ENCODE peak calls at places on chromosome 1, in four cellular contexts. O, Z, H and G are unnamed samples.
A peak's percentile ranks its signal among the peaks of the same experiment; 100 is the strongest.

GRCh38 chr1:13828454-13829151 is 128.6 kb downstream of the PRDM2 start:
- DNase-seq in O (peak; percentile 88), Z (no peak), H (no peak), G (no peak)

GRCh38 chr1:25642710-25643109 is 26.1 kb downstream of the MAN1C1 start:
- DNase-seq in O (no peak), Z (no peak), H (no peak), G (peak; percentile 20)

GRCh38 chr1:70864302-70864701 is 183.3 kb downstream of the PTGER3 start:
- DNase-seq in O (no peak), Z (no peak), H (no peak), G (no peak)

GRCh38 chr1:47578026-47578861 is 140.4 kb downstream of the FOXD2 start:
- DNase-seq in O (peak; percentile 40), Z (no peak), H (peak; percentile 33), G (no peak)

GRCh38 chr1:59005491-59006308 is 221.9 kb upstream of the JUN start:
- DNase-seq in O (no peak), Z (no peak), H (no peak), G (no peak)

GRCh38 chr1:154155282-154155681 is 409 bp upstream of the NUP210L start:
- DNase-seq in O (no peak), Z (no peak), H (no peak), G (no peak)

GRCh38 chr1:165144757-165145397 is 211.6 kb downstream of the LMX1A start:
- DNase-seq in O (peak; percentile 49), Z (peak; percentile 40), H (peak; percentile 21), G (peak; percentile 80)

GRCh38 chr1:91699339-91699970 is 186.5 kb downstream of the TGFBR3 start:
- DNase-seq in O (no peak), Z (no peak), H (peak; percentile 27), G (no peak)

GRCh38 chr1:151371340-151371739 is 1.2 kb downstream of the SELENBP1 start:
- DNase-seq in O (peak; percentile 82), Z (peak; percentile 13), H (peak; percentile 66), G (no peak)

GRCh38 chr1:211735208-211736170 is 60.1 kb upstream of the NEK2 start:
- DNase-seq in O (peak; percentile 38), Z (peak; percentile 71), H (no peak), G (no peak)

GRCh38 chr1:111620412-111620971 is 903 bp downstream of the RAP1A start:
- DNase-seq in O (peak; percentile 65), Z (no peak), H (no peak), G (no peak)

GRCh38 chr1:5297878-5298239 is 643.5 kb downstream of the AJAP1 start:
- DNase-seq in O (no peak), Z (peak; percentile 31), H (no peak), G (no peak)

GRCh38 chr1:29197590-29197924 is 15.9 kb upstream of the SRSF4 start:
- DNase-seq in O (peak; percentile 52), Z (no peak), H (no peak), G (no peak)

GRCh38 chr1:55636691-55637090 is 421.5 kb upstream of the USP24 start:
- DNase-seq in O (no peak), Z (no peak), H (no peak), G (no peak)

GRCh38 chr1:218525451-218526197 is 180.5 kb downstream of the TGFB2 start:
- DNase-seq in O (no peak), Z (no peak), H (no peak), G (no peak)

GRCh38 chr1:196115641-196116040 is 492.6 kb downstream of the KCNT2 start:
- DNase-seq in O (no peak), Z (peak; percentile 46), H (peak; percentile 72), G (no peak)

GRCh38 chr1:183841950-183842816 is 37.3 kb downstream of the RGL1 start:
- DNase-seq in O (no peak), Z (no peak), H (peak; percentile 19), G (no peak)

GRCh38 chr1:11473635-11474034 is 5.3 kb upstream of the DISP3 start:
- DNase-seq in O (no peak), Z (no peak), H (no peak), G (no peak)

GRCh38 chr1:206717237-206717989 is 32.7 kb downstream of the MAPKAPK2 start:
- DNase-seq in O (no peak), Z (no peak), H (no peak), G (no peak)

GRCh38 chr1:95287825-95288224 is 53.8 kb downstream of the RWDD3 start:
- DNase-seq in O (no peak), Z (no peak), H (no peak), G (no peak)

GRCh38 chr1:55965981-55966461 is 613.3 kb downstream of the PLPP3 start:
- DNase-seq in O (no peak), Z (no peak), H (no peak), G (no peak)

GRCh38 chr1:55049914-55050278 is 10.5 kb downstream of the PCSK9 start:
- DNase-seq in O (no peak), Z (peak; percentile 30), H (peak; percentile 43), G (no peak)

GRCh38 chr1:42035830-42036604 is 117.2 kb upstream of the GUCA2B start:
- DNase-seq in O (peak; percentile 98), Z (peak; percentile 96), H (peak; percentile 98), G (peak; percentile 99)

GRCh38 chr1:42040159-42040558 is 113.1 kb upstream of the GUCA2B start:
- DNase-seq in O (no peak), Z (no peak), H (no peak), G (no peak)

GRCh38 chr1:42038261-42038660 is 114.9 kb upstream of the GUCA2B start:
- DNase-seq in O (no peak), Z (no peak), H (no peak), G (no peak)

GRCh38 chr1:42037586-42037985 is 115.6 kb upstream of the GUCA2B start:
- DNase-seq in O (no peak), Z (no peak), H (no peak), G (no peak)

GRCh38 chr1:42035205-42035829 is 116.6 kb upstream of the HIVEP3 start:
- DNase-seq in O (peak; percentile 50), Z (peak; percentile 64), H (peak; percentile 63), G (no peak)
- TF ChIP-seq CTCF in O (no peak), Z (peak; percentile 29), H (peak; percentile 57), G (peak; percentile 55)

GRCh38 chr1:212760126-212760823 is 31.3 kb downstream of the NSL1 start:
- DNase-seq in O (no peak), Z (no peak), H (no peak), G (no peak)
- TF ChIP-seq CTCF in O (peak; percentile 30), Z (no peak), H (no peak), G (peak; percentile 21)

GRCh38 chr1:234538930-234539649 is 60.1 kb upstream of the TARBP1 start:
- DNase-seq in O (no peak), Z (no peak), H (peak; percentile 67), G (no peak)
- TF ChIP-seq CTCF in O (no peak), Z (no peak), H (no peak), G (no peak)

GRCh38 chr1:2145946-2146835 is 48.4 kb downstream of the FAAP20 start:
- DNase-seq in O (no peak), Z (no peak), H (peak; percentile 12), G (no peak)
- TF ChIP-seq CTCF in O (no peak), Z (no peak), H (no peak), G (no peak)

DNA sequence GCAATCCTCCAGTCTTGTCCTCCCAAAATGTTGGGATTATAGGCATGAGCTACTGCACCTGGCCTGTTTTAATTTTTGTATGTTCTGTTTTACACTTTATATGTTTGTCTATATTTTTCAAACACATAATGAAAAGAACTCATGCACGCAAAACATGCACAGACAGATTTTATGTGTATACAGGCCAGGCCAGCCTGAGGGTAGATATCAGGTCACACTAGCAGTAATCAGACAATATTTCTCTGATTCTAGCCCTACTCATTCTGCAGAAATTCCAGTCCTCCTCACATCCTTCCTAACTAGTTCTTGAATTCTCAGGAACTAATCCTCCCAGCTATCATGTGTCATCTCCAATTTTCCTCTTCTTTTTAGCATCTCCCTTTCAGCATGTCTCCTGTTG is 27.8 kb upstream of the PHGDH start:
- DNase-seq in O (no peak), Z (no peak), H (no peak), G (no peak)
- TF ChIP-seq CTCF in O (no peak), Z (no peak), H (no peak), G (no peak)

DNA sequence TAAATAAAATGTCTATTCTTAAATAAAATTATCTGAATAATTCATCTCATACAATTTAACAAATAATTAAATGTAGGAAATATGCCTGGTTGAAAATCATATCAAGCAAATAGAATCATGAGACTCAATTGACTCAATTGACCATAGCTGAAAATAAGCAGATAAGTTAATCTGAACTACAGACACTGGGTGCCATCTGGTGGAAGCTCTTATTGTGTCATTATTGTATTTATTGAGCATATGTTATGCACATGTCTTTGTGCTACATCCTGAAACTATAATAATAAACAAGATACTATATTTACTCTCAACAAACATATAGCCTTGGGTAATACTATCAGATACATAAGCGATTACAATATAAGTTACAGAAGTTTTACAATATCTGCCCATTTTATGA is 41.0 kb downstream of the BRINP3 start:
- DNase-seq in O (no peak), Z (no peak), H (no peak), G (no peak)
- TF ChIP-seq CTCF in O (no peak), Z (no peak), H (no peak), G (peak; percentile 63)

DNA sequence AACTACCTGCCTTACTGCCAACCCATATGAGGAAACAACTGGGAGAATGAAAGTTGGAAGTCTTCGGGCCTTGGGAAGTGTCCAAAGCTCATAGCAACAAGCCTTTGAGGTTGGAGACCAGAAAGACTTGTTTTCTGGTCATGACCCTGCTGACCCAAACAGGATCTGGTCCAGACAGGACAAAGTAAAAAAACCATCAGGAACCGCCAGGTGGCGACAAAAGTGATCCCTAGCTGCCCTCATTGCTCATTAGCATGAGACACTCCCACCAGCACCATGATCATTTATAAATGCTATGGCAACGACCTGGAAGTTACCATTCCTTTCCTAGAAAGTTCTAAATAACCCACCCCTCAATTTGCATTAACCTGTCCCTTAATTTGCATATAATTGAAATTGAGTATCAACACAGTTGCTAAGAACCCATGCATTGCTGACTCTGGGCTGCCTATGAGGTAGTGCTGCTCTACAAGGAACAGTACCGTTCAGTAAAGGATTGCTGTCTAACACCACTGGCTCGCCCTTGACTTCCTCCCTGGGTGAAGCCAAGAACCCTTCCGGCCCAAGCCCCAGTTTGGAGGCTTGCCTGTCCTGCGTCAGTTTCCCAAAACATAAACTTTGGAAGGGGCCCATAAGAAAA is 89.0 kb downstream of the URB2 start:
- DNase-seq in O (peak; percentile 56), Z (no peak), H (no peak), G (no peak)
- TF ChIP-seq CTCF in O (peak; percentile 36), Z (no peak), H (peak; percentile 36), G (peak; percentile 50)